ENCODE peak calls at places on chromosomes 2 and 18, in four cellular contexts. E is activated naive CD4-positive, alpha-beta T cell treated with anti-CD3 and anti-CD28 coated beads, Interleukin-2, amount 50 U/mL, for 72 hours; F is AG09309; I is H54. P is an unnamed sample.

GRCh38 chr2:236803621-236804020 is 234.0 kb downstream of the ACKR3 start:
- DNase-seq in E (no peak), F (no peak), I (no peak), P (no peak)

GRCh38 chr18:44514766-44515165 is 165.9 kb upstream of the SETBP1 start:
- DNase-seq in E (no peak), F (no peak), I (no peak), P (no peak)

GRCh38 chr2:220163486-220163885 is 536.1 kb downstream of the SLC4A3 start:
- DNase-seq in E (no peak), F (no peak), I (no peak), P (no peak)

GRCh38 chr2:166410828-166411472 is 35.2 kb upstream of the SCN9A start:
- DNase-seq in E (no peak), F (peak), I (no peak), P (no peak)

GRCh38 chr2:222686086-222686750 is 14.8 kb downstream of the MOGAT1 start:
- DNase-seq in E (no peak), F (no peak), I (no peak), P (no peak)

GRCh38 chr2:10398496-10398895 is 49.6 kb downstream of the ODC1 start:
- DNase-seq in E (no peak), F (no peak), I (no peak), P (no peak)

GRCh38 chr2:229731916-229732315 is 17.6 kb upstream of the DNER start:
- DNase-seq in E (no peak), F (no peak), I (no peak), P (no peak)

GRCh38 chr18:47448956-47449355 is 197.5 kb upstream of the SKOR2 start:
- DNase-seq in E (no peak), F (no peak), I (no peak), P (no peak)

GRCh38 chr18:37689841-37690240 is 124.2 kb upstream of the CELF4 start:
- DNase-seq in E (no peak), F (no peak), I (no peak), P (no peak)

GRCh38 chr2:172248381-172249173 is 145.9 kb upstream of the DLX2 start:
- DNase-seq in E (no peak), F (no peak), I (peak), P (peak)

GRCh38 chr2:28717339-28717758 is 34.3 kb upstream of the PPP1CB start:
- DNase-seq in E (no peak), F (no peak), I (peak), P (peak)

GRCh38 chr2:29070542-29070941 is 3.8 kb downstream of the PCARE start:
- DNase-seq in E (no peak), F (no peak), I (no peak), P (no peak)

GRCh38 chr2:240070907-240071306 is 17.6 kb upstream of the OR6B3 start:
- DNase-seq in E (no peak), F (no peak), I (no peak), P (no peak)

GRCh38 chr2:108224022-108224421 is 15.7 kb upstream of the SULT1C3 start:
- DNase-seq in E (no peak), F (no peak), I (no peak), P (no peak)

P was measured in PC-9.